ENCODE peak calls at places on chromosomes 12 and 14, in four cellular contexts. One of them, this sample, is unnamed.

GRCh38 chr12:124394462-124395128 is 99.7 kb downstream of the RFLNA start:
- DNase-seq in cardiac fibroblast: no peak
- DNase-seq in hypothalamus: no peak
- DNase-seq in nucleus accumbens: no peak
- DNase-seq in this sample: no peak

GRCh38 chr12:121196902-121197301 is 13.0 kb upstream of the P2RX4 start:
- DNase-seq in cardiac fibroblast: no peak
- DNase-seq in hypothalamus: no peak
- DNase-seq in nucleus accumbens: no peak
- DNase-seq in this sample: peak

GRCh38 chr12:3641428-3641883 is 111.5 kb downstream of the CRACR2A start:
- DNase-seq in cardiac fibroblast: peak
- DNase-seq in hypothalamus: no peak
- DNase-seq in nucleus accumbens: no peak
- DNase-seq in this sample: no peak

GRCh38 chr12:13036881-13037280 is 7.3 kb upstream of the FAM234B start:
- DNase-seq in cardiac fibroblast: no peak
- DNase-seq in hypothalamus: no peak
- DNase-seq in nucleus accumbens: no peak
- DNase-seq in this sample: no peak

GRCh38 chr12:58313091-58313855 is 371.9 kb downstream of the ATP23 start:
- DNase-seq in cardiac fibroblast: peak
- DNase-seq in hypothalamus: no peak
- DNase-seq in nucleus accumbens: no peak
- DNase-seq in this sample: no peak

GRCh38 chr14:92323916-92324818 is 1.2 kb downstream of the SLC24A4 start:
- DNase-seq in cardiac fibroblast: no peak
- DNase-seq in hypothalamus: no peak
- DNase-seq in nucleus accumbens: no peak
- DNase-seq in this sample: no peak

GRCh38 chr12:109720856-109721189 is 7.2 kb downstream of the FAM222A start:
- DNase-seq in cardiac fibroblast: no peak
- DNase-seq in hypothalamus: no peak
- DNase-seq in nucleus accumbens: no peak
- DNase-seq in this sample: no peak

GRCh38 chr14:35855886-35856481 is 29.8 kb downstream of the BRMS1L start:
- DNase-seq in cardiac fibroblast: no peak
- DNase-seq in hypothalamus: no peak
- DNase-seq in nucleus accumbens: no peak
- DNase-seq in this sample: no peak

GRCh38 chr12:96986883-96987523 is 79.9 kb downstream of the NEDD1 start:
- DNase-seq in cardiac fibroblast: peak
- DNase-seq in hypothalamus: no peak
- DNase-seq in nucleus accumbens: no peak
- DNase-seq in this sample: no peak

GRCh38 chr12:102535306-102535705 is 54.9 kb upstream of the IGF1 start:
- DNase-seq in cardiac fibroblast: no peak
- DNase-seq in hypothalamus: no peak
- DNase-seq in nucleus accumbens: no peak
- DNase-seq in this sample: no peak

GRCh38 chr14:80447396-80447795 is 236.1 kb upstream of the DIO2 start:
- DNase-seq in cardiac fibroblast: peak
- DNase-seq in hypothalamus: no peak
- DNase-seq in nucleus accumbens: no peak
- DNase-seq in this sample: no peak

GRCh38 chr12:109934026-109934425 is 34.0 kb downstream of the TCHP start:
- DNase-seq in cardiac fibroblast: no peak
- DNase-seq in hypothalamus: no peak
- DNase-seq in nucleus accumbens: no peak
- DNase-seq in this sample: no peak

GRCh38 chr14:72665259-72665658 is 228.6 kb downstream of the DPF3 start:
- DNase-seq in cardiac fibroblast: peak
- DNase-seq in hypothalamus: no peak
- DNase-seq in nucleus accumbens: no peak
- DNase-seq in this sample: no peak

GRCh38 chr12:23542187-23542586 is 407.3 kb downstream of the SOX5 start:
- DNase-seq in cardiac fibroblast: no peak
- DNase-seq in hypothalamus: no peak
- DNase-seq in nucleus accumbens: no peak
- DNase-seq in this sample: no peak

GRCh38 chr14:57212919-57213318 is 55.8 kb downstream of the EXOC5 start:
- DNase-seq in cardiac fibroblast: no peak
- DNase-seq in hypothalamus: no peak
- DNase-seq in nucleus accumbens: no peak
- DNase-seq in this sample: no peak

GRCh38 chr14:103516426-103517171 is 6.0 kb downstream of the CKB start:
- DNase-seq in cardiac fibroblast: no peak
- DNase-seq in hypothalamus: no peak
- DNase-seq in nucleus accumbens: no peak
- DNase-seq in this sample: no peak

GRCh38 chr14:71139058-71139946 is 232.0 kb downstream of the PCNX1 start:
- DNase-seq in cardiac fibroblast: peak
- DNase-seq in hypothalamus: no peak
- DNase-seq in nucleus accumbens: no peak
- DNase-seq in this sample: no peak

GRCh38 chr14:81219821-81220487 is 805 bp downstream of the GTF2A1 start:
- DNase-seq in cardiac fibroblast: peak
- DNase-seq in hypothalamus: no peak
- DNase-seq in nucleus accumbens: no peak
- DNase-seq in this sample: no peak

GRCh38 chr12:95637471-95638155 is 86.3 kb upstream of the USP44 start:
- DNase-seq in cardiac fibroblast: peak
- DNase-seq in hypothalamus: no peak
- DNase-seq in nucleus accumbens: no peak
- DNase-seq in this sample: no peak

GRCh38 chr12:67698711-67699603 is 50.4 kb downstream of the DYRK2 start:
- DNase-seq in cardiac fibroblast: peak
- DNase-seq in hypothalamus: no peak
- DNase-seq in nucleus accumbens: no peak
- DNase-seq in this sample: no peak

GRCh38 chr14:64556526-64556925 is 6.8 kb downstream of the PPP1R36 start:
- DNase-seq in cardiac fibroblast: peak
- DNase-seq in hypothalamus: no peak
- DNase-seq in nucleus accumbens: no peak
- DNase-seq in this sample: no peak